ENCODE peak calls at places on chromosome 17, in seven cellular contexts. T is WERI-Rb-1, K is neural crest cell, W is gastrocnemius medialis, E is bronchial epithelial cell, F is left ventricle myocardium inferior, Z is body of pancreas. N is an unnamed sample.

GRCh38 chr17:45841098-45841497 is 3.6 kb upstream of the SPPL2C start:
- DNase-seq in T (no peak), K (no peak), W (no peak), E (no peak), F (no peak), Z (no peak), N (no peak)

GRCh38 chr17:63848834-63849689 is 6.6 kb upstream of the SMARCD2 start:
- DNase-seq in T (peak), K (peak), W (peak), E (peak), F (peak), Z (peak), N (peak)

GRCh38 chr17:63567229-63567628 is 17.0 kb downstream of the DCAF7 start:
- DNase-seq in T (no peak), K (no peak), W (no peak), E (no peak), F (no peak), Z (no peak), N (no peak)

GRCh38 chr17:70274255-70274654 is 104.9 kb downstream of the KCNJ2 start:
- DNase-seq in T (no peak), K (no peak), W (no peak), E (no peak), F (no peak), Z (no peak), N (no peak)

GRCh38 chr17:33732116-33732515 is 439.0 kb upstream of the ASIC2 start:
- DNase-seq in T (no peak), K (peak), W (no peak), E (peak), F (no peak), Z (no peak), N (no peak)

GRCh38 chr17:55652825-55653224 is 69.8 kb downstream of the TMEM100 start:
- DNase-seq in T (no peak), K (no peak), W (no peak), E (peak), F (no peak), Z (no peak), N (no peak)

GRCh38 chr17:50703162-50703561 is 4.6 kb downstream of the ANKRD40 start:
- DNase-seq in T (no peak), K (no peak), W (no peak), E (no peak), F (no peak), Z (no peak), N (no peak)

GRCh38 chr17:30225112-30225511 is 10.4 kb downstream of the SLC6A4 start:
- DNase-seq in T (no peak), K (no peak), W (no peak), E (peak), F (no peak), Z (no peak), N (no peak)

GRCh38 chr17:34817252-34817651 is 144.0 kb downstream of the CCT6B start:
- DNase-seq in T (no peak), K (no peak), W (no peak), E (no peak), F (no peak), Z (no peak), N (no peak)

GRCh38 chr17:14300628-14301278 is at the start of gene HS3ST3B1:
- DNase-seq in T (peak), K (peak), W (peak), E (peak), F (peak), Z (peak), N (peak)

GRCh38 chr17:28982191-28982793 is 23.5 kb downstream of the SEZ6 start:
- DNase-seq in T (no peak), K (no peak), W (no peak), E (no peak), F (no peak), Z (no peak), N (no peak)

GRCh38 chr17:38601539-38602351 is 4.0 kb downstream of the SRCIN1 start:
- DNase-seq in T (peak), K (no peak), W (no peak), E (no peak), F (no peak), Z (no peak), N (no peak)

GRCh38 chr17:29068828-29069227 is 25.9 kb downstream of the PIPOX start:
- DNase-seq in T (no peak), K (no peak), W (peak), E (no peak), F (no peak), Z (no peak), N (no peak)

GRCh38 chr17:3656755-3657587 is 11.4 kb downstream of the TAX1BP3 start:
- DNase-seq in T (no peak), K (no peak), W (no peak), E (no peak), F (no peak), Z (no peak), N (no peak)

GRCh38 chr17:74527756-74528155 is 3.5 kb downstream of the CD300LB start:
- DNase-seq in T (no peak), K (no peak), W (no peak), E (no peak), F (no peak), Z (no peak), N (no peak)

GRCh38 chr17:63946440-63947363 is 14.6 kb upstream of the CD79B start:
- DNase-seq in T (peak), K (peak), W (no peak), E (peak), F (no peak), Z (peak), N (no peak)

GRCh38 chr17:15185625-15185991 is 79.5 kb downstream of the PMP22 start:
- DNase-seq in T (peak), K (no peak), W (peak), E (peak), F (no peak), Z (peak), N (peak)

GRCh38 chr17:63550816-63551639 is 751 bp downstream of the DCAF7 start:
- DNase-seq in T (peak), K (peak), W (no peak), E (peak), F (no peak), Z (no peak), N (no peak)

GRCh38 chr17:74356640-74357465 is 4.8 kb downstream of the BTBD17 start:
- DNase-seq in T (no peak), K (no peak), W (no peak), E (no peak), F (no peak), Z (no peak), N (no peak)

GRCh38 chr17:74347646-74348045 is 14.0 kb downstream of the BTBD17 start:
- DNase-seq in T (no peak), K (no peak), W (no peak), E (no peak), F (no peak), Z (no peak), N (no peak)

GRCh38 chr17:56358651-56359050 is 205.4 kb downstream of the ANKFN1 start:
- DNase-seq in T (no peak), K (no peak), W (no peak), E (peak), F (no peak), Z (no peak), N (no peak)

GRCh38 chr17:78276098-78276497 is 44.7 kb downstream of the TMEM235 start:
- DNase-seq in T (no peak), K (no peak), W (no peak), E (no peak), F (no peak), Z (no peak), N (no peak)

GRCh38 chr17:82435103-82435502 is 15.4 kb downstream of the CYBC1 start:
- DNase-seq in T (no peak), K (no peak), W (no peak), E (no peak), F (no peak), Z (no peak), N (no peak)

GRCh38 chr17:49455226-49455968 is 39.7 kb upstream of the NGFR start:
- DNase-seq in T (no peak), K (no peak), W (no peak), E (no peak), F (no peak), Z (no peak), N (no peak)

GRCh38 chr17:75487351-75488070 is 27.8 kb downstream of the CASKIN2 start:
- DNase-seq in T (no peak), K (no peak), W (peak), E (no peak), F (no peak), Z (no peak), N (no peak)

GRCh38 chr17:81031571-81032550 is 3.1 kb upstream of the BAIAP2 start:
- DNase-seq in T (no peak), K (no peak), W (no peak), E (no peak), F (no peak), Z (no peak), N (no peak)

GRCh38 chr17:30958187-30958586 is 12.7 kb upstream of the RNF135 start:
- DNase-seq in T (no peak), K (no peak), W (no peak), E (no peak), F (no peak), Z (no peak), N (no peak)

GRCh38 chr17:55710410-55710809 is 12.3 kb downstream of the TMEM100 start:
- DNase-seq in T (no peak), K (no peak), W (peak), E (peak), F (no peak), Z (no peak), N (no peak)

GRCh38 chr17:28407130-28407973 is 1.3 kb upstream of the SLC46A1 start:
- DNase-seq in T (peak), K (no peak), W (no peak), E (peak), F (no peak), Z (no peak), N (no peak)

GRCh38 chr17:17691468-17692263 is 10.4 kb downstream of the RAI1 start:
- DNase-seq in T (no peak), K (no peak), W (no peak), E (no peak), F (no peak), Z (no peak), N (no peak)

GRCh38 chr17:29624586-29624985 is 1.9 kb upstream of the CORO6 start:
- DNase-seq in T (no peak), K (no peak), W (no peak), E (no peak), F (no peak), Z (no peak), N (no peak)

GRCh38 chr17:55710829-55711496 is 11.7 kb downstream of the TMEM100 start:
- DNase-seq in T (no peak), K (no peak), W (no peak), E (no peak), F (no peak), Z (no peak), N (no peak)

GRCh38 chr17:65079489-65079900 is 23.0 kb upstream of the GNA13 start:
- DNase-seq in T (peak), K (no peak), W (no peak), E (no peak), F (no peak), Z (no peak), N (no peak)

GRCh38 chr17:50908860-50909764 is 43.0 kb upstream of the TOB1 start:
- DNase-seq in T (peak), K (no peak), W (peak), E (no peak), F (peak), Z (peak), N (no peak)

GRCh38 chr17:879546-879945 is 97.4 kb downstream of the MRM3 start:
- DNase-seq in T (no peak), K (peak), W (peak), E (peak), F (peak), Z (peak), N (no peak)

GRCh38 chr17:6555331-6556120 is 829 bp downstream of the PITPNM3 start:
- DNase-seq in T (no peak), K (no peak), W (no peak), E (peak), F (no peak), Z (peak), N (no peak)

GRCh38 chr17:16491131-16491702 is 776 bp downstream of the LRRC75A start:
- DNase-seq in T (no peak), K (no peak), W (no peak), E (no peak), F (no peak), Z (no peak), N (no peak)

GRCh38 chr17:16493470-16494048 is 1.6 kb upstream of the LRRC75A start:
- DNase-seq in T (no peak), K (no peak), W (no peak), E (no peak), F (no peak), Z (no peak), N (no peak)

GRCh38 chr17:16491703-16492612 is at the start of gene LRRC75A:
- DNase-seq in T (peak), K (peak), W (no peak), E (no peak), F (peak), Z (peak), N (no peak)

GRCh38 chr17:16495561-16495960 is 3.6 kb upstream of the LRRC75A start:
- DNase-seq in T (no peak), K (no peak), W (no peak), E (no peak), F (no peak), Z (no peak), N (no peak)

GRCh38 chr17:16492613-16493290 is 759 bp upstream of the LRRC75A start:
- DNase-seq in T (no peak), K (no peak), W (no peak), E (no peak), F (no peak), Z (no peak), N (no peak)
- TF ChIP-seq CTCF in T (no peak), K (no peak), W (no peak), E (no peak), F (no peak), Z (no peak), N (no peak)

GRCh38 chr17:79608729-79609039 is 2.2 kb downstream of the RBFOX3 start:
- DNase-seq in T (peak), K (no peak), W (no peak), E (no peak), F (no peak), Z (no peak), N (no peak)

GRCh38 chr17:79609175-79609589 is 1.7 kb downstream of the RBFOX3 start:
- DNase-seq in T (no peak), K (no peak), W (no peak), E (no peak), F (no peak), Z (no peak), N (no peak)

GRCh38 chr17:79607941-79608728 is 2.7 kb downstream of the RBFOX3 start:
- DNase-seq in T (peak), K (peak), W (no peak), E (no peak), F (no peak), Z (no peak), N (no peak)

GRCh38 chr17:79610151-79610645 is 653 bp downstream of the RBFOX3 start:
- DNase-seq in T (peak), K (no peak), W (no peak), E (no peak), F (no peak), Z (no peak), N (no peak)

GRCh38 chr17:79609616-79610150 is 1.2 kb downstream of the RBFOX3 start:
- DNase-seq in T (peak), K (no peak), W (no peak), E (no peak), F (no peak), Z (no peak), N (no peak)
- TF ChIP-seq CTCF in T (peak), K (peak), W (no peak), E (no peak), F (no peak), Z (no peak), N (no peak)

GRCh38 chr17:8631554-8631877 is 991 bp upstream of the MYH10 start:
- DNase-seq in T (no peak), K (no peak), W (no peak), E (peak), F (no peak), Z (no peak), N (no peak)

GRCh38 chr17:8629371-8630226 is 926 bp downstream of the MYH10 start:
- DNase-seq in T (peak), K (peak), W (no peak), E (peak), F (peak), Z (peak), N (no peak)

GRCh38 chr17:8630802-8631553 is 453 bp upstream of the MYH10 start:
- DNase-seq in T (peak), K (peak), W (peak), E (peak), F (peak), Z (peak), N (peak)

GRCh38 chr17:8628609-8629169 is 1.8 kb downstream of the MYH10 start:
- DNase-seq in T (no peak), K (no peak), W (no peak), E (no peak), F (no peak), Z (no peak), N (no peak)

DNA sequence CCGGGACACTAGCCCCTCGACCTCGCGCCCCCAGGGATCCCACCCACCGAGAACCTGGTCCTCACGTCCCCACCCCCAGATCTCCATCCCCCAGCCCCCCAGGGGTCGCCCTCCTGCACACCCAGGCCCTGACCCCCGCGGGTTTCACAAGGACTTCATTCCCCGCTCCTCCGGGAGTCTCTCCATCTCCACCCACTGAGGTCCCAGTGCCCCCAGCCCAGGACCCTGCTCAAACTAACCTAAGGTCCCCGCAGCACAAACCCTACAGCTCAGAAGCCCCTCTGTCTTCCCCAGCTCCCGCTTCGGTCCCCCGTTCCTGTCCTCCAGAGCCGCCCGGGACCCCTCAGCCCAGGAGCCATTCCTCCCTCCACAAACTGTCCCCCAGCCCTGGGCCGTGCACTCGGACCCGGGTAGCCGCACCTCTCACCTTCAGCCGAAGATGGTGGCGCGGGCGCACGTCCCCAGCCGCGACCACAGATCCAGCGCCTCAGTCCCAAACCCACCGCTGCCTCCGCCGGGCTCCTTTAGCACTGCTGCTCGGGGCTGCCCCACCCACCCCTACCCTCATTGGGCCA is at the start of gene MYH10:
- DNase-seq in T (peak), K (peak), W (no peak), E (no peak), F (no peak), Z (peak), N (no peak)
- TF ChIP-seq CTCF in T (peak), K (peak), W (no peak), E (no peak), F (no peak), Z (peak), N (no peak)

GRCh38 chr17:4997302-4998026 is at the start of the genes INCA1 and KIF1C:
- DNase-seq in T (peak), K (peak), W (peak), E (peak), F (peak), Z (peak), N (peak)
- TF ChIP-seq CTCF in T (no peak), K (peak), W (no peak), E (peak), F (peak), Z (peak), N (no peak)

DNA sequence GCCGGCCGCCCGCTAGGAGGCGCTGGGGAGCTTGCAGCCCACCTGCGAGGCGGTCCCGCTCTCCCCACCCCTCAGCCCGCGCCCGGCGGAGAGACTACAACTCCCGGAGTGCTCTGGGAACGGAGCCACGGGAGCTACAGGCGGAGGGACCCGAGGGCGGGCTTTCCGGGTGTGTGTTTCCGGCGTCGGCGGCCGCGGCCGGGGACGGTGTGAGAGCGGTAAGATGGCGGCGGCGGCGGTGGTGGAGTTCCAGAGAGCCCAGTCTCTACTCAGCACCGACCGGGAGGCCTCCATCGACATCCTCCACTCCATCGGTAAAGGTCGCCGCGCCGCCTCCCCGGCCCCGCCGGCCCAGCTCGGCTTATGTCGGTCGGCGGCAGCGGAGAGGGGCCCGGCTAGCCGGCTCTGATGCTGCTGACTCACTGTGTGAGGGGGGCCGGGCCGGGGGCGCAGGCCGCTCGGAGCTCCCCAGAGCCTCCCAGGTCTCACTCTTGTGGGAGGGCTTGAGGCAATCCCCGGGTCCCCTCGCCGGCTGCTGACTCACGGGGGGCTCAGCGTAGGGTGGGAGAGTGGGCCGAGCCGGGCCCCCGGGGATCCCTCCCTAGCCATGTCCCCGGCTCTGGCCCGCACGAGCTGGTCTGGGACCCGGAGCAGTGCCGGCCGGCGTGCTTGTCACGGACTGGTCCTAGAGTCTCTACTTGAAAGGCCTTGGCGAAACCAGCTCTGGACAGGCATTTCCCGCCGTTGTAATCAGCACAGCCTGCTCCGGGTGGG is at the start of gene PSMD11:
- DNase-seq in T (peak), K (peak), W (peak), E (peak), F (peak), Z (peak), N (peak)
- TF ChIP-seq CTCF in T (peak), K (peak), W (peak), E (peak), F (peak), Z (peak), N (peak)

GRCh38 chr17:43170766-43171681 is at the start of gene NBR1:
- DNase-seq in T (peak), K (peak), W (peak), E (peak), F (peak), Z (peak), N (peak)
- TF ChIP-seq CTCF in T (peak), K (peak), W (no peak), E (no peak), F (peak), Z (peak), N (peak)

GRCh38 chr17:41505007-41505835 is at the start of gene KRT13:
- DNase-seq in T (no peak), K (no peak), W (no peak), E (no peak), F (no peak), Z (no peak), N (no peak)
- TF ChIP-seq CTCF in T (no peak), K (no peak), W (no peak), E (no peak), F (no peak), Z (no peak), N (no peak)

N was measured in HFF-Myc.